ENCODE peak calls at places on chromosomes 5 and 9, in ten cellular contexts. Z, I, Q, E, M, C, F, Y, B and H are unnamed samples.

GRCh38 chr5:9613360-9613759 is 16.8 kb downstream of the TAS2R1 start:
- DNase-seq in Z (no peak), I (no peak), Q (no peak), E (no peak), M (no peak), C (no peak), F (no peak), Y (no peak), B (no peak), H (no peak)

GRCh38 chr9:92943062-92943616 is 4.2 kb upstream of the FGD3 start:
- DNase-seq in Z (no peak), I (no peak), Q (no peak), E (no peak), M (no peak), C (no peak), F (no peak), Y (no peak), B (no peak), H (no peak)

GRCh38 chr5:78653969-78654368 is 5.4 kb upstream of the LHFPL2 start:
- DNase-seq in Z (no peak), I (no peak), Q (no peak), E (no peak), M (no peak), C (no peak), F (no peak), Y (no peak), B (no peak), H (peak)

GRCh38 chr9:3285365-3286161 is 240.2 kb downstream of the RFX3 start:
- DNase-seq in Z (no peak), I (no peak), Q (peak), E (no peak), M (no peak), C (no peak), F (no peak), Y (peak), B (no peak), H (no peak)

GRCh38 chr5:35247645-35248034 is 17.4 kb upstream of the PRLR start:
- DNase-seq in Z (no peak), I (no peak), Q (no peak), E (no peak), M (no peak), C (no peak), F (no peak), Y (peak), B (no peak), H (no peak)

GRCh38 chr5:158140120-158140778 is 281.3 kb upstream of the CLINT1 start:
- DNase-seq in Z (peak), I (no peak), Q (peak), E (no peak), M (no peak), C (no peak), F (no peak), Y (peak), B (no peak), H (no peak)

GRCh38 chr9:20209421-20210340 is 412.6 kb downstream of the MLLT3 start:
- DNase-seq in Z (no peak), I (no peak), Q (no peak), E (no peak), M (no peak), C (no peak), F (peak), Y (no peak), B (no peak), H (no peak)

GRCh38 chr5:142017832-142018427 is 5.1 kb upstream of the GNPDA1 start:
- DNase-seq in Z (no peak), I (no peak), Q (peak), E (no peak), M (no peak), C (peak), F (peak), Y (no peak), B (no peak), H (peak)

GRCh38 chr9:129803679-129804065 is 688 bp downstream of the TOR1B start:
- DNase-seq in Z (no peak), I (no peak), Q (no peak), E (no peak), M (no peak), C (no peak), F (no peak), Y (no peak), B (no peak), H (no peak)

GRCh38 chr9:117145811-117146490 is 268.9 kb downstream of the ASTN2 start:
- DNase-seq in Z (no peak), I (no peak), Q (no peak), E (no peak), M (no peak), C (no peak), F (no peak), Y (no peak), B (no peak), H (no peak)

GRCh38 chr5:150615141-150615699 is 25.2 kb upstream of the SYNPO start:
- DNase-seq in Z (no peak), I (no peak), Q (peak), E (no peak), M (no peak), C (no peak), F (no peak), Y (no peak), B (peak), H (no peak)

GRCh38 chr9:127918201-127919107 is 1.6 kb upstream of the ST6GALNAC4 start:
- DNase-seq in Z (no peak), I (no peak), Q (peak), E (no peak), M (no peak), C (peak), F (no peak), Y (no peak), B (no peak), H (no peak)

GRCh38 chr5:80656425-80656824 is 1.6 kb upstream of the DHFR start:
- DNase-seq in Z (no peak), I (no peak), Q (peak), E (no peak), M (no peak), C (peak), F (no peak), Y (peak), B (no peak), H (peak)

GRCh38 chr5:67731886-67732285 is 483.7 kb upstream of the PIK3R1 start:
- DNase-seq in Z (no peak), I (no peak), Q (no peak), E (peak), M (no peak), C (no peak), F (no peak), Y (no peak), B (no peak), H (no peak)

GRCh38 chr9:88852794-88853193 is 138.5 kb upstream of the S1PR3 start:
- DNase-seq in Z (peak), I (no peak), Q (peak), E (no peak), M (peak), C (no peak), F (no peak), Y (no peak), B (no peak), H (no peak)

GRCh38 chr5:96649251-96649937 is 12.8 kb upstream of the CAST start:
- DNase-seq in Z (no peak), I (no peak), Q (no peak), E (no peak), M (peak), C (no peak), F (no peak), Y (no peak), B (no peak), H (no peak)

GRCh38 chr9:130073373-130073772 is 19.7 kb downstream of the GPR107 start:
- DNase-seq in Z (no peak), I (peak), Q (peak), E (no peak), M (no peak), C (no peak), F (no peak), Y (peak), B (no peak), H (no peak)

GRCh38 chr9:16241231-16241630 is 629.2 kb downstream of the BNC2 start:
- DNase-seq in Z (no peak), I (no peak), Q (peak), E (no peak), M (no peak), C (no peak), F (no peak), Y (peak), B (no peak), H (no peak)

GRCh38 chr5:151574597-151574996 is 16.5 kb downstream of the FAT2 start:
- DNase-seq in Z (no peak), I (no peak), Q (no peak), E (no peak), M (no peak), C (no peak), F (no peak), Y (no peak), B (no peak), H (no peak)

GRCh38 chr9:91726406-91727100 is 223.5 kb downstream of the ROR2 start:
- DNase-seq in Z (no peak), I (no peak), Q (no peak), E (no peak), M (no peak), C (no peak), F (no peak), Y (no peak), B (no peak), H (no peak)

GRCh38 chr9:106994463-106994862 is 131.5 kb downstream of the ZNF462 start:
- DNase-seq in Z (no peak), I (no peak), Q (no peak), E (no peak), M (no peak), C (no peak), F (no peak), Y (no peak), B (no peak), H (peak)

GRCh38 chr9:23587433-23587832 is 238.6 kb downstream of the ELAVL2 start:
- DNase-seq in Z (no peak), I (no peak), Q (no peak), E (peak), M (no peak), C (no peak), F (no peak), Y (no peak), B (no peak), H (peak)